ENCODE peak calls at places on chromosomes 6 and 20, in six cellular contexts. F is astrocyte of the hippocampus; B is stimulated activated CD8-positive, alpha-beta memory T cell treated with anti-CD3 and anti-CD28 coated beads, Interleukin-15, amount 100 ng/mL, for 1 hour; O is T-helper 1 cell; L is activated gamma-delta T cell treated with Interleukin-2 at 50 U/mL for 16 hours; A is mesothelial cell of epicardium. H is an unnamed sample.

GRCh38 chr6:21257125-21257524 is 336.4 kb upstream of the SOX4 start:
- DNase-seq in O (no peak), L (no peak), B (no peak), A (no peak), F (no peak), H (no peak)

GRCh38 chr6:154169193-154169847 is 130.3 kb downstream of the OPRM1 start:
- DNase-seq in F (peak), O (no peak), L (no peak), A (no peak), B (no peak), H (no peak)

GRCh38 chr6:39997101-39997635 is 62.9 kb upstream of the MOCS1 start:
- DNase-seq in O (no peak), B (no peak), F (no peak), L (no peak), A (no peak), H (no peak)

GRCh38 chr20:36591854-36592641 is 13.5 kb upstream of the RAB5IF start:
- DNase-seq in A (no peak), B (peak), L (peak), F (peak), O (peak), H (no peak)

GRCh38 chr6:20092071-20092566 is 120.2 kb downstream of the MBOAT1 start:
- DNase-seq in L (no peak), O (no peak), B (no peak), A (no peak), F (peak), H (no peak)

GRCh38 chr6:21850682-21851081 is 257.1 kb downstream of the SOX4 start:
- DNase-seq in L (no peak), O (no peak), B (no peak), A (no peak), F (no peak), H (no peak)

GRCh38 chr6:151014404-151015150 is 149.1 kb downstream of the MTHFD1L start:
- DNase-seq in F (peak), O (peak), B (peak), L (peak), A (peak), H (peak)

GRCh38 chr6:18276610-18277009 is 12.3 kb upstream of the DEK start:
- DNase-seq in A (no peak), O (no peak), B (no peak), L (no peak), F (no peak), H (no peak)

GRCh38 chr6:158819213-158819976 is at the start of gene EZR:
- DNase-seq in F (peak), A (peak), B (peak), O (peak), L (peak), H (peak)

GRCh38 chr6:134795001-134795400 is 154.9 kb downstream of the ALDH8A1 start:
- DNase-seq in L (no peak), B (no peak), O (no peak), A (no peak), F (no peak), H (no peak)

GRCh38 chr6:5956939-5957338 is 49.8 kb downstream of the NRN1 start:
- DNase-seq in F (no peak), O (no peak), B (no peak), A (no peak), L (no peak), H (no peak)

GRCh38 chr6:151005896-151006632 is 140.6 kb downstream of the MTHFD1L start:
- DNase-seq in L (no peak), A (no peak), B (no peak), F (no peak), O (no peak), H (no peak)